ENCODE peak calls at places on chromosomes 2 and 18, in ten cellular contexts. T, X, M, N, F, V, C, B, I and J are unnamed samples.
A peak's percentile ranks its signal among the peaks of the same experiment; 100 is the strongest.

GRCh38 chr18:76958692-76959341 is 136.5 kb downstream of the ZNF236 start:
- DNase-seq in N (no peak), M (no peak), B (peak; percentile 44), T (no peak), V (no peak), X (no peak), C (no peak), F (no peak), I (peak; percentile 5), J (no peak)

GRCh38 chr2:15677141-15677911 is 85.7 kb downstream of the DDX1 start:
- DNase-seq in M (no peak), N (no peak), C (no peak), X (no peak), T (no peak), V (no peak), F (no peak), I (no peak), B (peak; percentile 41), J (no peak)

GRCh38 chr2:10765461-10765860 is 44.0 kb downstream of the ATP6V1C2 start:
- DNase-seq in N (no peak), I (no peak), M (no peak), F (no peak), X (no peak), V (no peak), C (no peak), B (no peak), T (no peak), J (no peak)

GRCh38 chr2:69184224-69184623 is 171.2 kb downstream of the ANTXR1 start:
- DNase-seq in I (no peak), T (no peak), V (no peak), M (no peak), F (no peak), B (no peak), C (no peak), N (no peak), X (no peak), J (no peak)

GRCh38 chr2:135863231-135863630 is 13.0 kb downstream of the MCM6 start:
- DNase-seq in I (peak; percentile 44), V (no peak), X (no peak), B (no peak), M (no peak), T (no peak), F (no peak), C (no peak), N (no peak), J (no peak)

GRCh38 chr2:102141915-102142828 is at the start of gene IL1R1:
- DNase-seq in T (no peak), V (peak; percentile 20), M (no peak), F (no peak), C (peak; percentile 57), X (peak; percentile 70), N (peak; percentile 44), I (peak; percentile 74), B (peak; percentile 81), J (no peak)

GRCh38 chr2:54176577-54176976 is 61.2 kb downstream of the ACYP2 start:
- DNase-seq in V (no peak), C (peak; percentile 27), F (no peak), B (peak; percentile 74), T (no peak), M (peak; percentile 9), N (peak; percentile 40), X (peak; percentile 59), I (peak; percentile 66), J (no peak)

GRCh38 chr2:27720004-27720551 is 51.4 kb upstream of the MRPL33 start:
- DNase-seq in V (peak; percentile 62), B (peak; percentile 87), M (no peak), X (peak; percentile 98), T (no peak), I (peak; percentile 91), F (no peak), C (peak; percentile 94), N (peak; percentile 96), J (no peak)

GRCh38 chr18:32450874-32451273 is 19.8 kb downstream of the GAREM1 start:
- DNase-seq in X (no peak), C (no peak), B (no peak), I (no peak), T (no peak), M (peak; percentile 14), N (no peak), F (no peak), V (no peak), J (no peak)

GRCh38 chr2:127664065-127664894 is 11.1 kb downstream of the LIMS2 start:
- DNase-seq in N (no peak), T (no peak), I (no peak), C (no peak), V (no peak), F (no peak), M (no peak), B (no peak), X (no peak), J (no peak)

GRCh38 chr18:63070750-63071502 is 248.6 kb downstream of the BCL2 start:
- DNase-seq in N (no peak), M (no peak), X (no peak), C (no peak), B (no peak), T (no peak), F (no peak), I (no peak), V (no peak), J (no peak)